ENCODE peak calls at places on chromosomes 13 and 19, in seven cellular contexts. S, I, L, U, Q, H and N are unnamed samples.

GRCh38 chr19:45473366-45474190 is 5.8 kb downstream of the FOSB start:
- DNase-seq in S (no peak), I (no peak), L (no peak), U (no peak), Q (peak; percentile 21), H (no peak), N (no peak)

GRCh38 chr19:17095141-17095919 is 19.8 kb downstream of the MYO9B start:
- DNase-seq in S (peak; percentile 77), I (no peak), L (no peak), U (no peak), Q (peak; percentile 77), H (peak; percentile 84), N (no peak)

GRCh38 chr13:110746443-110746842 is 32.9 kb downstream of the ING1 start:
- DNase-seq in S (no peak), I (no peak), L (no peak), U (no peak), Q (no peak), H (no peak), N (no peak)

GRCh38 chr19:17337675-17338439 is 504 bp downstream of the GTPBP3 start:
- DNase-seq in S (no peak), I (peak; percentile 77), L (no peak), U (peak; percentile 70), Q (no peak), H (no peak), N (no peak)

GRCh38 chr19:14161305-14161704 is 24.9 kb upstream of the ASF1B start:
- DNase-seq in S (no peak), I (no peak), L (no peak), U (no peak), Q (no peak), H (no peak), N (no peak)

GRCh38 chr13:43953370-43953769 is 73.7 kb downstream of the LACC1 start:
- DNase-seq in S (no peak), I (no peak), L (no peak), U (no peak), Q (no peak), H (no peak), N (no peak)

GRCh38 chr19:57954996-57955395 is 7.5 kb upstream of the ZNF256 start:
- DNase-seq in S (no peak), I (no peak), L (no peak), U (no peak), Q (no peak), H (no peak), N (no peak)

GRCh38 chr19:38849147-38849745 is 540 bp downstream of the HNRNPL start:
- DNase-seq in S (peak; percentile 90), I (peak; percentile 98), L (peak; percentile 89), U (peak; percentile 97), Q (peak; percentile 91), H (peak; percentile 92), N (peak; percentile 94)

GRCh38 chr13:105016266-105016665 is 1519.2 kb downstream of the EFNB2 start:
- DNase-seq in S (no peak), I (no peak), L (no peak), U (no peak), Q (no peak), H (no peak), N (no peak)

GRCh38 chr19:10817291-10818038 is 18.5 kb downstream of the TMED1 start:
- DNase-seq in S (peak; percentile 73), I (no peak), L (peak; percentile 95), U (no peak), Q (peak; percentile 91), H (peak; percentile 98), N (no peak)

GRCh38 chr13:42219870-42220269 is 52.1 kb upstream of the AKAP11 start:
- DNase-seq in S (no peak), I (no peak), L (no peak), U (no peak), Q (no peak), H (no peak), N (no peak)

GRCh38 chr13:27035892-27036235 is 135.7 kb downstream of the USP12 start:
- DNase-seq in S (no peak), I (no peak), L (no peak), U (no peak), Q (peak; percentile 61), H (peak; percentile 48), N (no peak)

GRCh38 chr13:24036115-24036514 is 124.4 kb upstream of the SPATA13 start:
- DNase-seq in S (no peak), I (no peak), L (no peak), U (no peak), Q (no peak), H (no peak), N (no peak)

GRCh38 chr13:94054159-94054558 is 425.3 kb downstream of the DCT start:
- DNase-seq in S (no peak), I (no peak), L (no peak), U (no peak), Q (no peak), H (no peak), N (no peak)

GRCh38 chr19:35000647-35001501 is 751 bp downstream of the GRAMD1A start:
- DNase-seq in S (no peak), I (peak; percentile 52), L (no peak), U (peak; percentile 52), Q (peak; percentile 31), H (peak; percentile 40), N (no peak)

GRCh38 chr13:42041684-42042035 is 6.8 kb upstream of the DGKH start:
- DNase-seq in S (peak; percentile 2), I (peak; percentile 43), L (no peak), U (peak; percentile 71), Q (peak; percentile 70), H (peak; percentile 68), N (peak; percentile 43)

GRCh38 chr19:1882089-1882785 is 3.1 kb downstream of the ABHD17A start:
- DNase-seq in S (no peak), I (no peak), L (no peak), U (no peak), Q (no peak), H (no peak), N (no peak)

GRCh38 chr19:47258434-47258833 is 2.1 kb downstream of the CCDC9 start:
- DNase-seq in S (no peak), I (no peak), L (no peak), U (no peak), Q (no peak), H (no peak), N (no peak)

GRCh38 chr13:112444001-112444311 is 67.8 kb downstream of the SPACA7 start:
- DNase-seq in S (no peak), I (peak; percentile 28), L (no peak), U (peak; percentile 88), Q (peak; percentile 49), H (peak; percentile 40), N (peak; percentile 94)

GRCh38 chr19:7386308-7386707 is 37.6 kb downstream of the ARHGEF18 start:
- DNase-seq in S (no peak), I (no peak), L (no peak), U (no peak), Q (no peak), H (no peak), N (no peak)
- TF ChIP-seq CTCF in S (no peak), I (peak; percentile 33), L (no peak), U (no peak), Q (no peak), H (no peak), N (no peak)

GRCh38 chr13:35961002-35961401 is 170.2 kb downstream of the DCLK1 start:
- DNase-seq in S (no peak), I (no peak), L (no peak), U (no peak), Q (peak; percentile 29), H (no peak), N (no peak)

GRCh38 chr13:35957996-35958395 is 173.2 kb downstream of the DCLK1 start:
- DNase-seq in S (no peak), I (no peak), L (no peak), U (no peak), Q (no peak), H (no peak), N (no peak)

GRCh38 chr13:35963982-35964665 is 167.1 kb downstream of the DCLK1 start:
- DNase-seq in S (no peak), I (no peak), L (no peak), U (no peak), Q (no peak), H (no peak), N (no peak)

GRCh38 chr13:35964764-35965163 is 166.4 kb downstream of the DCLK1 start:
- DNase-seq in S (no peak), I (no peak), L (no peak), U (no peak), Q (peak; percentile 32), H (peak; percentile 87), N (no peak)

DNA sequence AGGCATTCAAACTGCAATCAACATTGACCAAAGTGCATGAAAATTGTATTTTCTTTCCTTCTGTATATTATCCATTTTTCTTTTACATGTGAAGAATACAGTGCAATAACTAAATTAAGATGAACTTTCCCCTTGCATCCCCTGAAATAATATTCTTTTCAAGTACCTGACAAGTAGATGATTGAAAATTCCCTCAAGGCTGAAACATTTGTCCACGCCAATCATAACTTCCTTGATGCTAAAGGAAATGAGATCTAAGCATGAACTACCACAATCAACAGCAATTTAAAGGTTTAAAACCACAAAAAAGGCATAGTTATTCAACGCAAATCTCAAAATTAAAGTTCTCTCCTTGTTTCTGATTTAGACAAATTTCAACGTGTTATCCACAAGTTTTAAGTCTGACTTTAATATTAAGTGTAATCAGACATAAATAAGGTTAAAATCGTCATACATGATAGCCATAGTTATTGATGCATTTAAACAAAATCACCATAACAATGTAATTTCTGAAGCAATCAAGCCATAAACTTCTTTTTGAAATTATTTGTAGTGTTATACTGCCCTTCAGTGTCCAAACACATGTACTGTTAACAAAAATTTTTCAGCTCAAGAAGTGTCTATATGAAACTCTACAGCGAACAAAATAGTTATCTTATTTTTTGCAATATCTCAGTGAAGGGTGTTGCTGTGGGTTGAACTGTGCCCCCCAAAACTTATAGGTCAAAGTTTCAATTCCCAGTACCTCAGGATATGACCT is 169.5 kb downstream of the DCLK1 start:
- DNase-seq in S (no peak), I (no peak), L (no peak), U (no peak), Q (no peak), H (peak; percentile 23), N (no peak)
- TF ChIP-seq CTCF in S (peak; percentile 35), I (no peak), L (peak; percentile 8), U (no peak), Q (no peak), H (peak; percentile 17), N (peak; percentile 47)

DNA sequence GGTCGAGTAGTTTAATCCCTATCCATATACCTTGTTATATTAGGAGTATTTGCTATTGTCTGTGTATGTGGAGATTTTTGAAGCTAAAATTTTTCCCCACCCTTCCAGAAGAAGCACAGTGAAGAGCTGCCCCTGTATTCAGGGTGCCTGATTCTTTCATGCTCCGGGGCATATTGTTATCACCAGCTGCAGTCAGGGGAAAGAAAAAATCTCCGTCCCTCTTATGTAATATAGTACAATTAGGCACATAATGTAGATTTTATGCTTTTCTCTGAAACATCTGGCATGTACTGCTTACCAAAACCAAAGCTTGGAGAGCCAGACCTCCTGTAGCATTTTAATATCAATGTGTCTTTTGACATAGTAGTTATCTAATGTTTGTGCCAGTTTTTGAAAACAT is 214.9 kb upstream of the EDNRB start:
- DNase-seq in S (no peak), I (no peak), L (no peak), U (no peak), Q (no peak), H (no peak), N (no peak)
- TF ChIP-seq CTCF in S (no peak), I (no peak), L (no peak), U (no peak), Q (no peak), H (no peak), N (no peak)

GRCh38 chr13:20550799-20551198 is 16.2 kb upstream of the IFT88 start:
- DNase-seq in S (no peak), I (no peak), L (no peak), U (no peak), Q (no peak), H (peak; percentile 31), N (no peak)
- TF ChIP-seq CTCF in S (no peak), I (no peak), L (no peak), U (no peak), Q (no peak), H (no peak), N (no peak)